ENCODE peak calls at places on chromosomes 4 and X, in nine cellular contexts. One of them, this sample, is unnamed.

GRCh38 chrX:107677909-107678308 is 49.6 kb downstream of the PRPS1 start:
- DNase-seq in body of pancreas: no peak
- DNase-seq in sciatic nerve: no peak
- DNase-seq in NCI-H1092 treated with DMSO at 0.1 percent for 48 hours: no peak
- DNase-seq in activated CD8-positive, alpha-beta memory T cell treated with anti-CD3 and anti-CD28 coated beads, Interleukin-2, amount 50 U/mL, for 48 hours: no peak
- DNase-seq in psoas muscle: no peak
- DNase-seq in bronchial epithelial cell: no peak
- DNase-seq in activated naive CD4-positive, alpha-beta T cell treated with anti-CD3 and anti-CD28 coated beads, Interleukin-2, amount 50 U/mL, for 72 hours: no peak
- DNase-seq in stimulated activated CD8-positive, alpha-beta memory T cell treated with anti-CD3 and anti-CD28 coated beads, Interleukin-15, amount 100 ng/mL, for 4 hours: no peak
- DNase-seq in this sample: no peak

GRCh38 chr4:1081689-1082040 is 31.7 kb downstream of the RNF212 start:
- DNase-seq in stimulated activated CD8-positive, alpha-beta memory T cell treated with anti-CD3 and anti-CD28 coated beads, Interleukin-15, amount 100 ng/mL, for 4 hours: no peak
- DNase-seq in activated naive CD4-positive, alpha-beta T cell treated with anti-CD3 and anti-CD28 coated beads, Interleukin-2, amount 50 U/mL, for 72 hours: no peak
- DNase-seq in body of pancreas: no peak
- DNase-seq in bronchial epithelial cell: no peak
- DNase-seq in sciatic nerve: no peak
- DNase-seq in activated CD8-positive, alpha-beta memory T cell treated with anti-CD3 and anti-CD28 coated beads, Interleukin-2, amount 50 U/mL, for 48 hours: no peak
- DNase-seq in NCI-H1092 treated with DMSO at 0.1 percent for 48 hours: no peak
- DNase-seq in psoas muscle: no peak
- DNase-seq in this sample: no peak

GRCh38 chr4:119233750-119234149 is 21.2 kb downstream of the USP53 start:
- DNase-seq in NCI-H1092 treated with DMSO at 0.1 percent for 48 hours: no peak
- DNase-seq in body of pancreas: no peak
- DNase-seq in activated naive CD4-positive, alpha-beta T cell treated with anti-CD3 and anti-CD28 coated beads, Interleukin-2, amount 50 U/mL, for 72 hours: no peak
- DNase-seq in stimulated activated CD8-positive, alpha-beta memory T cell treated with anti-CD3 and anti-CD28 coated beads, Interleukin-15, amount 100 ng/mL, for 4 hours: no peak
- DNase-seq in psoas muscle: no peak
- DNase-seq in sciatic nerve: no peak
- DNase-seq in activated CD8-positive, alpha-beta memory T cell treated with anti-CD3 and anti-CD28 coated beads, Interleukin-2, amount 50 U/mL, for 48 hours: no peak
- DNase-seq in bronchial epithelial cell: no peak
- DNase-seq in this sample: no peak

GRCh38 chrX:103250977-103251376 is 4.0 kb downstream of the TCEAL8 start:
- DNase-seq in stimulated activated CD8-positive, alpha-beta memory T cell treated with anti-CD3 and anti-CD28 coated beads, Interleukin-15, amount 100 ng/mL, for 4 hours: no peak
- DNase-seq in NCI-H1092 treated with DMSO at 0.1 percent for 48 hours: no peak
- DNase-seq in bronchial epithelial cell: peak
- DNase-seq in activated CD8-positive, alpha-beta memory T cell treated with anti-CD3 and anti-CD28 coated beads, Interleukin-2, amount 50 U/mL, for 48 hours: no peak
- DNase-seq in body of pancreas: no peak
- DNase-seq in activated naive CD4-positive, alpha-beta T cell treated with anti-CD3 and anti-CD28 coated beads, Interleukin-2, amount 50 U/mL, for 72 hours: no peak
- DNase-seq in sciatic nerve: no peak
- DNase-seq in psoas muscle: no peak
- DNase-seq in this sample: no peak

GRCh38 chr4:169774466-169775445 is 17.0 kb upstream of the HPF1 start:
- DNase-seq in stimulated activated CD8-positive, alpha-beta memory T cell treated with anti-CD3 and anti-CD28 coated beads, Interleukin-15, amount 100 ng/mL, for 4 hours: no peak
- DNase-seq in activated naive CD4-positive, alpha-beta T cell treated with anti-CD3 and anti-CD28 coated beads, Interleukin-2, amount 50 U/mL, for 72 hours: no peak
- DNase-seq in psoas muscle: no peak
- DNase-seq in body of pancreas: no peak
- DNase-seq in sciatic nerve: no peak
- DNase-seq in bronchial epithelial cell: no peak
- DNase-seq in activated CD8-positive, alpha-beta memory T cell treated with anti-CD3 and anti-CD28 coated beads, Interleukin-2, amount 50 U/mL, for 48 hours: peak
- DNase-seq in NCI-H1092 treated with DMSO at 0.1 percent for 48 hours: no peak
- DNase-seq in this sample: no peak

GRCh38 chrX:57083143-57083542 is 38.2 kb downstream of the SPIN2B start:
- DNase-seq in sciatic nerve: no peak
- DNase-seq in NCI-H1092 treated with DMSO at 0.1 percent for 48 hours: no peak
- DNase-seq in bronchial epithelial cell: no peak
- DNase-seq in stimulated activated CD8-positive, alpha-beta memory T cell treated with anti-CD3 and anti-CD28 coated beads, Interleukin-15, amount 100 ng/mL, for 4 hours: no peak
- DNase-seq in body of pancreas: no peak
- DNase-seq in psoas muscle: no peak
- DNase-seq in activated CD8-positive, alpha-beta memory T cell treated with anti-CD3 and anti-CD28 coated beads, Interleukin-2, amount 50 U/mL, for 48 hours: no peak
- DNase-seq in activated naive CD4-positive, alpha-beta T cell treated with anti-CD3 and anti-CD28 coated beads, Interleukin-2, amount 50 U/mL, for 72 hours: no peak
- DNase-seq in this sample: no peak

GRCh38 chr4:73520821-73521220 is 39.3 kb downstream of the AFM start:
- DNase-seq in NCI-H1092 treated with DMSO at 0.1 percent for 48 hours: no peak
- DNase-seq in activated naive CD4-positive, alpha-beta T cell treated with anti-CD3 and anti-CD28 coated beads, Interleukin-2, amount 50 U/mL, for 72 hours: no peak
- DNase-seq in bronchial epithelial cell: no peak
- DNase-seq in stimulated activated CD8-positive, alpha-beta memory T cell treated with anti-CD3 and anti-CD28 coated beads, Interleukin-15, amount 100 ng/mL, for 4 hours: no peak
- DNase-seq in sciatic nerve: no peak
- DNase-seq in body of pancreas: no peak
- DNase-seq in psoas muscle: no peak
- DNase-seq in activated CD8-positive, alpha-beta memory T cell treated with anti-CD3 and anti-CD28 coated beads, Interleukin-2, amount 50 U/mL, for 48 hours: no peak
- DNase-seq in this sample: no peak

GRCh38 chr4:108814327-108814726 is 51.5 kb upstream of the ETNPPL start:
- DNase-seq in NCI-H1092 treated with DMSO at 0.1 percent for 48 hours: no peak
- DNase-seq in bronchial epithelial cell: no peak
- DNase-seq in sciatic nerve: no peak
- DNase-seq in activated CD8-positive, alpha-beta memory T cell treated with anti-CD3 and anti-CD28 coated beads, Interleukin-2, amount 50 U/mL, for 48 hours: no peak
- DNase-seq in body of pancreas: peak
- DNase-seq in psoas muscle: no peak
- DNase-seq in stimulated activated CD8-positive, alpha-beta memory T cell treated with anti-CD3 and anti-CD28 coated beads, Interleukin-15, amount 100 ng/mL, for 4 hours: no peak
- DNase-seq in activated naive CD4-positive, alpha-beta T cell treated with anti-CD3 and anti-CD28 coated beads, Interleukin-2, amount 50 U/mL, for 72 hours: no peak
- DNase-seq in this sample: no peak

GRCh38 chrX:45385767-45386166 is 185.1 kb upstream of the DIPK2B start:
- DNase-seq in psoas muscle: no peak
- DNase-seq in activated CD8-positive, alpha-beta memory T cell treated with anti-CD3 and anti-CD28 coated beads, Interleukin-2, amount 50 U/mL, for 48 hours: no peak
- DNase-seq in stimulated activated CD8-positive, alpha-beta memory T cell treated with anti-CD3 and anti-CD28 coated beads, Interleukin-15, amount 100 ng/mL, for 4 hours: no peak
- DNase-seq in sciatic nerve: no peak
- DNase-seq in body of pancreas: no peak
- DNase-seq in bronchial epithelial cell: no peak
- DNase-seq in NCI-H1092 treated with DMSO at 0.1 percent for 48 hours: no peak
- DNase-seq in activated naive CD4-positive, alpha-beta T cell treated with anti-CD3 and anti-CD28 coated beads, Interleukin-2, amount 50 U/mL, for 72 hours: no peak
- DNase-seq in this sample: no peak

GRCh38 chr4:160180206-160180605 is 1077.3 kb downstream of the RAPGEF2 start:
- DNase-seq in bronchial epithelial cell: peak
- DNase-seq in psoas muscle: no peak
- DNase-seq in activated naive CD4-positive, alpha-beta T cell treated with anti-CD3 and anti-CD28 coated beads, Interleukin-2, amount 50 U/mL, for 72 hours: no peak
- DNase-seq in NCI-H1092 treated with DMSO at 0.1 percent for 48 hours: no peak
- DNase-seq in stimulated activated CD8-positive, alpha-beta memory T cell treated with anti-CD3 and anti-CD28 coated beads, Interleukin-15, amount 100 ng/mL, for 4 hours: no peak
- DNase-seq in activated CD8-positive, alpha-beta memory T cell treated with anti-CD3 and anti-CD28 coated beads, Interleukin-2, amount 50 U/mL, for 48 hours: no peak
- DNase-seq in body of pancreas: no peak
- DNase-seq in sciatic nerve: no peak
- DNase-seq in this sample: no peak

GRCh38 chr4:89331197-89331596 is 23.6 kb upstream of the GPRIN3 start:
- DNase-seq in NCI-H1092 treated with DMSO at 0.1 percent for 48 hours: no peak
- DNase-seq in activated naive CD4-positive, alpha-beta T cell treated with anti-CD3 and anti-CD28 coated beads, Interleukin-2, amount 50 U/mL, for 72 hours: no peak
- DNase-seq in body of pancreas: no peak
- DNase-seq in activated CD8-positive, alpha-beta memory T cell treated with anti-CD3 and anti-CD28 coated beads, Interleukin-2, amount 50 U/mL, for 48 hours: no peak
- DNase-seq in sciatic nerve: no peak
- DNase-seq in bronchial epithelial cell: no peak
- DNase-seq in stimulated activated CD8-positive, alpha-beta memory T cell treated with anti-CD3 and anti-CD28 coated beads, Interleukin-15, amount 100 ng/mL, for 4 hours: no peak
- DNase-seq in psoas muscle: no peak
- DNase-seq in this sample: no peak

GRCh38 chr4:168440442-168441264 is 39.6 kb downstream of the DDX60L start:
- DNase-seq in activated CD8-positive, alpha-beta memory T cell treated with anti-CD3 and anti-CD28 coated beads, Interleukin-2, amount 50 U/mL, for 48 hours: no peak
- DNase-seq in body of pancreas: no peak
- DNase-seq in sciatic nerve: no peak
- DNase-seq in activated naive CD4-positive, alpha-beta T cell treated with anti-CD3 and anti-CD28 coated beads, Interleukin-2, amount 50 U/mL, for 72 hours: no peak
- DNase-seq in bronchial epithelial cell: peak
- DNase-seq in stimulated activated CD8-positive, alpha-beta memory T cell treated with anti-CD3 and anti-CD28 coated beads, Interleukin-15, amount 100 ng/mL, for 4 hours: no peak
- DNase-seq in NCI-H1092 treated with DMSO at 0.1 percent for 48 hours: no peak
- DNase-seq in psoas muscle: no peak
- DNase-seq in this sample: no peak